ENCODE peak calls at places on chromosomes 1 and 21, in six cellular contexts. V is lung, N is hepatocyte, E is heart right ventricle, W is AG04450, O is AG09309. Y is an unnamed sample.

GRCh38 chr1:232875536-232875935 is 70.3 kb downstream of the MAP10 start:
- DNase-seq in V (no peak), N (no peak), E (no peak), W (no peak), O (no peak), Y (no peak)

GRCh38 chr1:15111597-15111996 is 42.0 kb upstream of the TMEM51 start:
- DNase-seq in V (no peak), N (no peak), E (no peak), W (no peak), O (no peak), Y (no peak)

GRCh38 chr1:218330043-218330623 is 15.0 kb upstream of the TGFB2 start:
- DNase-seq in V (no peak), N (peak), E (no peak), W (no peak), O (no peak), Y (no peak)

GRCh38 chr1:107538502-107538901 is 397.7 kb downstream of the NTNG1 start:
- DNase-seq in V (no peak), N (no peak), E (no peak), W (no peak), O (no peak), Y (no peak)

GRCh38 chr1:230977781-230978490 is 725 bp downstream of the TTC13 start:
- DNase-seq in V (peak), N (peak), E (peak), W (no peak), O (no peak), Y (peak)

GRCh38 chr1:87330201-87330953 is 1.7 kb downstream of the LMO4 start:
- DNase-seq in V (peak), N (peak), E (no peak), W (no peak), O (no peak), Y (no peak)

GRCh38 chr1:154992721-154993571 is 440 bp upstream of the LENEP start:
- DNase-seq in V (no peak), N (no peak), E (no peak), W (no peak), O (no peak), Y (no peak)

GRCh38 chr1:117967472-117967871 is 37.9 kb downstream of the WDR3 start:
- DNase-seq in V (no peak), N (peak), E (no peak), W (peak), O (peak), Y (no peak)

GRCh38 chr1:178418284-178418955 is 78.3 kb downstream of the CLEC20A start:
- DNase-seq in V (no peak), N (no peak), E (no peak), W (no peak), O (no peak), Y (peak)

GRCh38 chr21:35408401-35408800 is 359.3 kb upstream of the RUNX1 start:
- DNase-seq in V (no peak), N (no peak), E (no peak), W (no peak), O (no peak), Y (no peak)

GRCh38 chr1:22313321-22313720 is 138.3 kb upstream of the ZBTB40 start:
- DNase-seq in V (no peak), N (no peak), E (no peak), W (no peak), O (no peak), Y (no peak)

GRCh38 chr1:150192012-150192411 is 42.3 kb downstream of the PLEKHO1 start:
- DNase-seq in V (no peak), N (peak), E (no peak), W (peak), O (peak), Y (no peak)

GRCh38 chr1:229563241-229563640 is 4.7 kb upstream of the ABCB10 start:
- DNase-seq in V (no peak), N (no peak), E (no peak), W (no peak), O (no peak), Y (no peak)

GRCh38 chr1:76868154-76868882 is 1.0 kb downstream of the ST6GALNAC5 start:
- DNase-seq in V (no peak), N (peak), E (peak), W (no peak), O (no peak), Y (peak)

GRCh38 chr1:59505596-59506028 is 208.7 kb downstream of the FGGY start:
- DNase-seq in V (no peak), N (no peak), E (no peak), W (no peak), O (no peak), Y (no peak)

GRCh38 chr1:115555446-115555845 is 86.3 kb upstream of the VANGL1 start:
- DNase-seq in V (no peak), N (no peak), E (no peak), W (peak), O (peak), Y (no peak)

GRCh38 chr1:215146252-215146975 is 63.9 kb downstream of the KCNK2 start:
- DNase-seq in V (no peak), N (peak), E (no peak), W (no peak), O (no peak), Y (no peak)

GRCh38 chr21:37166733-37167132 is 93.7 kb downstream of the TTC3 start:
- DNase-seq in V (no peak), N (peak), E (no peak), W (no peak), O (no peak), Y (no peak)

GRCh38 chr1:160095382-160096105 is 2.9 kb downstream of the IGSF8 start:
- DNase-seq in V (no peak), N (no peak), E (no peak), W (no peak), O (no peak), Y (no peak)

GRCh38 chr1:162471290-162471853 is 26.2 kb upstream of the UHMK1 start:
- DNase-seq in V (no peak), N (no peak), E (no peak), W (no peak), O (no peak), Y (no peak)

GRCh38 chr1:162476620-162477019 is 21.0 kb upstream of the UHMK1 start:
- DNase-seq in V (no peak), N (no peak), E (no peak), W (no peak), O (no peak), Y (no peak)

GRCh38 chr1:162475089-162475488 is 22.5 kb upstream of the UHMK1 start:
- DNase-seq in V (no peak), N (no peak), E (no peak), W (no peak), O (no peak), Y (no peak)

GRCh38 chr1:162470216-162470615 is 27.4 kb upstream of the UHMK1 start:
- DNase-seq in V (no peak), N (no peak), E (no peak), W (no peak), O (no peak), Y (no peak)

GRCh38 chr1:162475539-162476185 is 22.0 kb upstream of the UHMK1 start:
- DNase-seq in V (no peak), N (no peak), E (no peak), W (no peak), O (no peak), Y (no peak)
- TF ChIP-seq CTCF in V (no peak), N (no peak), E (no peak), W (no peak), O (no peak), Y (peak)

GRCh38 chr1:43304287-43304615 is 3.5 kb downstream of the TIE1 start:
- DNase-seq in V (no peak), N (no peak), E (no peak), W (no peak), O (no peak), Y (no peak)

GRCh38 chr1:43302721-43303476 is 2.1 kb downstream of the TIE1 start:
- DNase-seq in V (no peak), N (peak), E (no peak), W (no peak), O (no peak), Y (no peak)

GRCh38 chr1:43300661-43301094 is at the start of gene TIE1:
- DNase-seq in V (no peak), N (no peak), E (peak), W (no peak), O (no peak), Y (no peak)

GRCh38 chr1:43303477-43304286 is 2.9 kb downstream of the TIE1 start:
- DNase-seq in V (no peak), N (no peak), E (no peak), W (no peak), O (no peak), Y (no peak)

GRCh38 chr1:43302226-43302625 is 1.4 kb downstream of the TIE1 start:
- DNase-seq in V (no peak), N (no peak), E (no peak), W (no peak), O (no peak), Y (no peak)
- H3K4me3 ChIP-seq in V (peak), N (no peak), E (no peak), W (no peak), O (no peak), Y (no peak)

GRCh38 chr21:44703731-44704635 is 7.0 kb downstream of the KRTAP10-12 start:
- DNase-seq in V (no peak), N (no peak), E (no peak), W (no peak), O (no peak), Y (no peak)

GRCh38 chr21:44708213-44708865 is 3.0 kb downstream of the TSPEAR start:
- DNase-seq in V (no peak), N (no peak), E (no peak), W (no peak), O (no peak), Y (no peak)

GRCh38 chr21:44704636-44705001 is 6.8 kb downstream of the TSPEAR start:
- DNase-seq in V (no peak), N (no peak), E (no peak), W (no peak), O (no peak), Y (no peak)

GRCh38 chr21:44706706-44707615 is 4.4 kb downstream of the TSPEAR start:
- DNase-seq in V (no peak), N (no peak), E (no peak), W (no peak), O (no peak), Y (no peak)

GRCh38 chr21:44706026-44706705 is 5.2 kb downstream of the TSPEAR start:
- DNase-seq in V (no peak), N (no peak), E (no peak), W (no peak), O (no peak), Y (no peak)
- TF ChIP-seq CTCF in V (no peak), N (no peak), E (no peak), W (no peak), O (no peak), Y (no peak)

DNA sequence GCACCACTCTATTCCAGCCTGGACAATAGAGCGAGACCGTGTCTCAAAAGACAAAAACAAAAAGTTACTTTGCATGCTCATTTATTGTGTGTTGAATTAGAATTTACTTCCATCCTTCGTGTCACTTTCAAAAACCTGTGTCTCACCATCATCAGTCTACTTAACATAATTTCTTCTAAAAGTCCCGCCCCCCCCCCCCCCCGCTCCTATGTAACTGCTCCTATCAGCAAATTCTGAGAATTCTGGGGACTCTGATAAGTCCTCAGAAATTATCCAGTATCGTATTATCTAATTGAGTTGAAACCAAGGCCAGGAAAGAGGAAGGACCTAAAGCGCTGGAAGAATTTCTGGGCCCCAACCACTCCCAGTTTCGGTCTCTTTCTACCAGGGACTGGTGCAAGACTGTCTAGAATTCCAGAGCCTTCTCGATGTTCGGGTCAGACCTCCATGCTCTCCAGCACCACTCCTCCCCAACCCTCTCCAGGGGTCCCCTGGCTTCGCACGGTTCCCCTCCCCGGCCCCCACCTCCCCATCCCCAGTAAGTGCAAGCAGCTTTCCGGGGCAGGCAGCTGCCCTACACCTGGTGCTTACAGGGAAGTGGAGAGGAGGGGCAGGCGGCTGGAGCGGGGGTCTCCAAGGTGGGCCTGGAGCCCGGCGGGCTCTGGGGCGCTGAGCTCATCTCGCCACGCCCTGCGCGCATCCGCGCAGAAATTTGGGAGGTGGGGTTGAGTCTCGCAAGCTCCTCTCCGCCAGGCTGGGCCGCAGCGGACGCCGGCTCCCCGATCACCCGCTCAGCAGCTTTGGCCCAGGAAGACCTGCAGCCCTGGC is 15.9 kb upstream of the ZNF496 start:
- DNase-seq in V (no peak), N (no peak), E (peak), W (no peak), O (no peak), Y (no peak)
- H3K4me3 ChIP-seq in V (no peak), N (no peak), E (no peak), W (no peak), O (no peak), Y (no peak)

DNA sequence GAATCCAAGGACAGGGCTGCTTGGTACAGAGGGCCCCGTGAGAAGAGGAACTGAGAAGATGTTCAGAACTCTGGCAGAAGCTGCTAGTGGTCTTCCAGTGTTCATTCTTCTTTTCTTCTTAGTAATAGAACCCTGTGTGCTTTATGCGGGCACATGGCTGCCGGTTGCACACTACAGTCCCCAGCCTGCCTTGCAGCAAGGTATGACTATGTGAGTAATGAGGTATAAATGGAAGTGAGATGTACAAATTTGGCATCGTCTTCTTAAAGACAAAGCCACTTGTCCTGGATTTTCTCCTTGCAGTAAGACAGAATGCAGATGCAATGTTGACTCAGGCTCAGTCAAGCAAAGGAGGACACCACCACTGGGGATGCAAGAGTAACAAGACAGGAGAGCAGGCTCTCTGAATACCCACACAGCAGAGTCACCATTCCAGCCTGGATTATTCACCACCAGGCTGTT is 15.0 kb upstream of the ATP1B1 start:
- DNase-seq in V (no peak), N (no peak), E (no peak), W (no peak), O (no peak), Y (peak)
- TF ChIP-seq CTCF in V (no peak), N (no peak), E (no peak), W (no peak), O (no peak), Y (no peak)

GRCh38 chr1:167516404-167517388 is 1.6 kb downstream of the CD247 start:
- DNase-seq in V (no peak), N (no peak), E (no peak), W (no peak), O (no peak), Y (no peak)

GRCh38 chr1:167517535-167518330 is 596 bp downstream of the CD247 start:
- DNase-seq in V (no peak), N (no peak), E (peak), W (no peak), O (no peak), Y (no peak)

GRCh38 chr1:167514278-167514677 is 4.1 kb downstream of the CD247 start:
- DNase-seq in V (no peak), N (no peak), E (no peak), W (no peak), O (no peak), Y (no peak)

GRCh38 chr1:167515893-167516321 is 2.4 kb downstream of the CD247 start:
- DNase-seq in V (no peak), N (no peak), E (no peak), W (no peak), O (no peak), Y (no peak)

GRCh38 chr1:167515461-167515860 is 2.9 kb downstream of the CD247 start:
- DNase-seq in V (no peak), N (no peak), E (no peak), W (no peak), O (no peak), Y (no peak)
- H3K4me3 ChIP-seq in V (no peak), N (no peak), E (no peak), W (no peak), O (no peak), Y (no peak)

Y was measured in GM06990.